ENCODE peak calls at places on chromosomes 11 and 22, in eight cellular contexts. L is K562; C is CD8-positive, alpha-beta T cell; J is aorta; Y is body of pancreas; Q is kidney; E is breast epithelium; R is effector memory CD4-positive, alpha-beta T cell. F is an unnamed sample.

GRCh38 chr11:43021466-43021865 is 290.3 kb upstream of the API5 start:
- DNase-seq in L (peak; percentile 2), C (no peak), J (no peak), Y (no peak), Q (no peak), E (no peak), R (no peak), F (peak; percentile 61)

GRCh38 chr11:44625759-44626523 is 60.5 kb downstream of the CD82 start:
- DNase-seq in L (no peak), C (no peak), J (no peak), Y (peak; percentile 6), Q (no peak), E (no peak), R (no peak), F (no peak)

GRCh38 chr11:109745996-109746625 is 324.1 kb downstream of the C11orf87 start:
- DNase-seq in L (no peak), C (no peak), J (no peak), Y (no peak), Q (no peak), E (no peak), R (no peak), F (no peak)

GRCh38 chr22:19694696-19695095 is 19.6 kb upstream of the SEPTIN5 start:
- DNase-seq in L (no peak), C (no peak), J (no peak), Y (no peak), Q (no peak), E (no peak), R (no peak), F (no peak)

GRCh38 chr11:55658031-55658573 is 3.9 kb upstream of the OR4C6 start:
- DNase-seq in L (no peak), C (no peak), J (no peak), Y (no peak), Q (no peak), E (no peak), R (no peak), F (no peak)

GRCh38 chr11:132742929-132743328 is 789.4 kb downstream of the OPCML start:
- DNase-seq in L (no peak), C (no peak), J (no peak), Y (no peak), Q (no peak), E (no peak), R (no peak), F (no peak)

GRCh38 chr11:85889676-85890579 is 34.7 kb downstream of the CCDC83 start:
- DNase-seq in L (peak; percentile 9), C (no peak), J (no peak), Y (no peak), Q (no peak), E (peak; percentile 23), R (no peak), F (peak; percentile 21)

GRCh38 chr22:32951081-32951806 is 106.9 kb downstream of the SYN3 start:
- DNase-seq in L (peak; percentile 17), C (no peak), J (no peak), Y (no peak), Q (no peak), E (no peak), R (no peak), F (peak; percentile 21)

GRCh38 chr22:43487311-43488030 is 75.7 kb downstream of the MPPED1 start:
- DNase-seq in L (no peak), C (no peak), J (peak; percentile 63), Y (no peak), Q (peak; percentile 53), E (no peak), R (no peak), F (no peak)
- H3K9me3 ChIP-seq in L (no peaks in the 10 kb centered on the region), C (no peaks in the 10 kb centered on the region), J (no peaks in the 10 kb centered on the region), Y (no peaks in the 10 kb centered on the region), Q (no peaks in the 10 kb centered on the region), E (no peaks in the 10 kb centered on the region), R (no peaks in the 10 kb centered on the region), F (no peaks in the 10 kb centered on the region)

GRCh38 chr22:27637604-27638003 is 164.0 kb downstream of the MN1 start:
- DNase-seq in L (no peak), C (no peak), J (peak; percentile 12), Y (no peak), Q (no peak), E (no peak), R (no peak), F (no peak)

GRCh38 chr22:27641049-27641790 is 160.3 kb downstream of the MN1 start:
- DNase-seq in L (no peak), C (no peak), J (peak; percentile 60), Y (no peak), Q (no peak), E (no peak), R (no peak), F (peak; percentile 9)

GRCh38 chr22:27638329-27639179 is 163.0 kb downstream of the MN1 start:
- DNase-seq in L (no peak), C (no peak), J (peak; percentile 62), Y (no peak), Q (no peak), E (no peak), R (no peak), F (no peak)

GRCh38 chr22:27636716-27637503 is 164.6 kb downstream of the MN1 start:
- DNase-seq in L (no peak), C (no peak), J (peak; percentile 81), Y (no peak), Q (no peak), E (no peak), R (no peak), F (no peak)

DNA sequence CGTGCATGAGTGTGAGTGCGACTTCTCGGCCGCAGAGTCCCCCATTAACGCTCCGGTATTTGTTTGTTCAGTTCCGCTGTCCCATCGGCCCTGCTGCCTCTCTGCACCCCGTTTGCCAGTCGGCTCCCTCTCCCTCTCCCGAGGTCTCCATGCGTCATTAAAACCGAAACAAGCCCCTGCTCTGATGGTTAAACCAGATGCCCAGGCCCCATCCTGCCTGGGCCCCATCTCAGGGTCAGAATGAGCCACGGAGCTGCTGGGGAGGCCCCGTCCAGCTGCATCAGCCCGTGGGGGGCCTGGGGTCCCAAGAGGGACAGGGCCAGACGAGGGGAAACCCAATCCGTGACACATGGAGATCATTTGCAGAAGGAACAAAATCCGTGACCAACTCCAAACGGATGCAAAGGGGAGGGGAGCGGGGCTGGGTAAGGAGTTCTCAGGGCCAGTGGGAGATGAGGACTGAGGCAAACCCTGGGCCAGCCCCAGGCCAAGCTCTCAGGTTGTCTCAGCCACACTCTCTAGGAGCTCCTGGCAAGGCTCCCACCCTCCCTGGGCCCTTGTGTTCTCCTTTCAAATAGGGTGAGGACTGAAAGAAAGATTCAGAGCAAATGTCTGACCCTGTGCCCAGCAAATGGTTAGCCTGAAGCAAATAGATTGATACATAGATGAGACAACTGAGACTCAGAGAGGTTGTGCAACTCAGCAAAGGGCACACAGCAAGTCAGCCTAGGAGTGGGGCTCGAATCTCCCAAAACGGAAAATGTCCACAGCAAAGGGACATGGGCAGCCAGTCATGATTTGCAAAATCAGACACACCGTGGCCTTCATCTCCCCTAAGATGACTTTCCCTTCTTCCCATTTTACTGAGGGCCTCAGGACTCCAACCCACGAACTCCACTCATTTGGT is 162.1 kb downstream of the MN1 start:
- DNase-seq in L (no peak), C (no peak), J (peak; percentile 49), Y (no peak), Q (no peak), E (no peak), R (no peak), F (no peak)
- H3K4me3 ChIP-seq in L (no peak overlapping the region), C (no peak overlapping the region), J (no peak overlapping the region), Y (no peak overlapping the region), Q (no peak overlapping the region), E (no peak overlapping the region), R (no peak overlapping the region), F (no peak overlapping the region)

GRCh38 chr11:17633279-17633986 is 85.9 kb upstream of the MYOD1 start:
- DNase-seq in L (no peak), C (no peak), J (no peak), Y (no peak), Q (no peak), E (no peak), R (no peak), F (no peak)
- H3K9me3 ChIP-seq in L (no peaks in the 10 kb centered on the region), C (no peaks in the 10 kb centered on the region), J (no peaks in the 10 kb centered on the region), Y (no peaks in the 10 kb centered on the region), Q (no peaks in the 10 kb centered on the region), E (no peaks in the 10 kb centered on the region), R (no peaks in the 10 kb centered on the region), F (no peaks in the 10 kb centered on the region)

DNA sequence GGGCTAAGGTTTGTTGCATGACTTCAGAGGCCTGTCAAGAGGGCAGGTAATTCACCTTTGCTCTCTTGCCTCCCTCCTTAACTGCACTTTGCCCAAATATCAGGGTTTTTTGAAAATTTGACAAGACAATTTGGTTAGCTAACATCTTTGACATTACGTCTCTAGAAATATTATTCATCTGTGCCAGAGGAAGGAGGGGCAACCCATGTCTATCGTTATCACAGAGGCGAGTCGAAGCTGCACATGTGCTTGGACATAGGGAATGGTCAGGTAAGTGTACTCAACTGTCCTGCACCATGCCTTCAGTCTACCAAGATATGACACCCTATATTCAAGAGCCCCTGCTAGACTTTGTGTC is 3.7 kb downstream of the AKIP1 start:
- DNase-seq in L (no peak), C (no peak), J (no peak), Y (no peak), Q (no peak), E (no peak), R (no peak), F (no peak)
- H3K4me3 ChIP-seq in L (no peak overlapping the region), C (no peak overlapping the region), J (peak overlapping the region; percentile 35), Y (no peak overlapping the region), Q (no peak overlapping the region), E (no peak overlapping the region), R (peak overlapping the region; percentile 35), F (no peak overlapping the region)

DNA sequence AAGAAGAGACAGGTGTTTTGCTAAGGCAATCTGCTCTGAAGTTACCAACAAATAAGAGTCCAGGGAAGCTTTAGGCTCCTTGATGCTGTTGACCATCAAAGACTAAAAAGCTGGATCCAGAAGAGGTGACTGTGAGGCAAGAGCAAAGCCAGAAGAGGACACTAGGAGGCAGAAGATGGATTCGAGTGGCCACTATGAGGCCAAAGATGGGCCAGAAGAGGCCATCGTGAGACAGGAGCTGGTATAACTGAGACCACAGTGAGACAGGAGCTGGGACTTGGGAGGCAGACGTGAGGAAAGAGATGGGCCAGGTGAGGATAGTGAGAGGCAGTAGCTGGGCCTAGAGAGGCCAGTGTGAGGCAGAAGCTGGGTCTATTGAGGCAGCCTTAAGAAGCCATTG is 37.7 kb downstream of the OR4C45 start:
- DNase-seq in L (no peak), C (no peak), J (no peak), Y (no peak), Q (no peak), E (no peak), R (no peak), F (no peak)
- H3K9me3 ChIP-seq in L (no peaks in the 10 kb centered on the region), C (no peaks in the 10 kb centered on the region), J (no peaks in the 10 kb centered on the region), Y (no peaks in the 10 kb centered on the region), Q (no peaks in the 10 kb centered on the region), E (peaks cover 37% of the 10 kb centered on the region), R (no peaks in the 10 kb centered on the region), F (peaks cover 56% of the 10 kb centered on the region)